ENCODE peak calls at places on chromosomes 2 and 18, in nine cellular contexts. M, H, X, B, N, Z, R, T and E are unnamed samples.

GRCh38 chr2:232890536-232890895 is 20.5 kb downstream of the SNORC start:
- DNase-seq in M (no peak), H (no peak), X (no peak), B (no peak), N (no peak), Z (no peak), R (no peak), T (no peak), E (no peak)

GRCh38 chr2:43851026-43851980 is 12.5 kb downstream of the ABCG8 start:
- DNase-seq in M (no peak), H (no peak), X (no peak), B (peak), N (no peak), Z (no peak), R (no peak), T (no peak), E (no peak)

GRCh38 chr2:120804446-120804845 is 68.8 kb downstream of the GLI2 start:
- DNase-seq in M (no peak), H (no peak), X (no peak), B (no peak), N (no peak), Z (no peak), R (no peak), T (no peak), E (no peak)

GRCh38 chr2:217538719-217539118 is 464.1 kb downstream of the TNS1 start:
- DNase-seq in M (no peak), H (no peak), X (no peak), B (no peak), N (no peak), Z (no peak), R (no peak), T (no peak), E (no peak)

GRCh38 chr2:159419403-159419802 is 132.9 kb upstream of the WDSUB1 start:
- DNase-seq in M (no peak), H (no peak), X (no peak), B (no peak), N (no peak), Z (no peak), R (no peak), T (no peak), E (no peak)

GRCh38 chr18:21996261-21996892 is 173.0 kb upstream of the GATA6 start:
- DNase-seq in M (no peak), H (no peak), X (no peak), B (peak), N (no peak), Z (no peak), R (no peak), T (no peak), E (no peak)

GRCh38 chr2:193103064-193103463 is 908.3 kb upstream of the TMEFF2 start:
- DNase-seq in M (no peak), H (peak), X (no peak), B (no peak), N (no peak), Z (no peak), R (no peak), T (no peak), E (no peak)

GRCh38 chr2:196169521-196169920 is 1.9 kb downstream of the STK17B start:
- DNase-seq in M (no peak), H (no peak), X (no peak), B (no peak), N (no peak), Z (no peak), R (no peak), T (no peak), E (no peak)

GRCh38 chr2:72130671-72131360 is 16.8 kb downstream of the CYP26B1 start:
- DNase-seq in M (no peak), H (no peak), X (no peak), B (no peak), N (no peak), Z (no peak), R (no peak), T (no peak), E (no peak)

GRCh38 chr2:1136071-1136470 is 185.4 kb downstream of the SNTG2 start:
- DNase-seq in M (no peak), H (peak), X (no peak), B (peak), N (peak), Z (no peak), R (no peak), T (no peak), E (no peak)

GRCh38 chr2:10441966-10442365 is 6.2 kb downstream of the ODC1 start:
- DNase-seq in M (no peak), H (no peak), X (no peak), B (no peak), N (no peak), Z (no peak), R (no peak), T (no peak), E (no peak)

GRCh38 chr2:231199219-231199618 is 788 bp downstream of the ARMC9 start:
- DNase-seq in M (no peak), H (no peak), X (no peak), B (peak), N (no peak), Z (no peak), R (no peak), T (no peak), E (no peak)

GRCh38 chr2:118231759-118232158 is 143.5 kb downstream of the INSIG2 start:
- DNase-seq in M (no peak), H (no peak), X (no peak), B (no peak), N (no peak), Z (no peak), R (no peak), T (no peak), E (no peak)

GRCh38 chr18:58416704-58417683 is 211.9 kb downstream of the ALPK2 start:
- DNase-seq in M (no peak), H (no peak), X (no peak), B (peak), N (no peak), Z (peak), R (no peak), T (no peak), E (no peak)

GRCh38 chr18:42706618-42707017 is 408.9 kb downstream of the RIT2 start:
- DNase-seq in M (peak), H (peak), X (no peak), B (no peak), N (no peak), Z (no peak), R (no peak), T (no peak), E (no peak)